ENCODE peak calls at places on chromosome 11, in eight cellular contexts. U is breast epithelium, I is upper lobe of left lung, T is ovary, P is heart left ventricle, F is esophagus squamous epithelium, Z is suprapubic skin, M is H1. S is an unnamed sample.

GRCh38 chr11:111715142-111715816 is 50.9 kb downstream of the PPP2R1B start:
- DNase-seq in M (no peak), F (no peak), U (no peak), T (no peak), Z (no peak), P (no peak), I (no peak), S (no peak)

GRCh38 chr11:134555510-134555909 is 143.5 kb upstream of the B3GAT1 start:
- DNase-seq in U (no peak), T (no peak), F (no peak), Z (no peak), M (peak; percentile 4), I (no peak), P (no peak), S (no peak)

GRCh38 chr11:12840871-12841516 is 166.8 kb downstream of the TEAD1 start:
- DNase-seq in U (no peak), M (no peak), F (no peak), Z (no peak), P (no peak), I (no peak), T (no peak), S (no peak)

GRCh38 chr11:30579348-30579747 is 6.8 kb downstream of the MPPED2 start:
- DNase-seq in F (no peak), I (no peak), P (no peak), T (no peak), U (no peak), Z (no peak), M (no peak), S (no peak)

GRCh38 chr11:71210861-71211260 is 41.5 kb downstream of the SHANK2 start:
- DNase-seq in P (no peak), Z (no peak), I (no peak), M (no peak), U (peak; percentile 39), T (no peak), F (no peak), S (peak; percentile 63)

GRCh38 chr11:82927264-82927880 is 25.8 kb downstream of the DDIAS start:
- DNase-seq in Z (no peak), M (no peak), U (no peak), P (no peak), T (no peak), F (no peak), I (no peak), S (no peak)

GRCh38 chr11:97856666-97857065 is 1164.1 kb upstream of the CNTN5 start:
- DNase-seq in P (no peak), F (no peak), M (peak; percentile 46), Z (no peak), U (no peak), I (no peak), T (no peak), S (no peak)

GRCh38 chr11:25766332-25767015 is 565.5 kb upstream of the ANO3 start:
- DNase-seq in T (no peak), F (no peak), P (no peak), U (no peak), I (no peak), M (no peak), Z (no peak), S (no peak)

GRCh38 chr11:44404736-44405395 is 94.9 kb upstream of the ALX4 start:
- DNase-seq in Z (peak; percentile 4), I (no peak), F (no peak), U (no peak), P (no peak), T (no peak), M (no peak), S (no peak)

GRCh38 chr11:3995949-3996554 is 98.5 kb upstream of the RRM1 start:
- DNase-seq in Z (no peak), U (no peak), T (no peak), M (no peak), P (no peak), I (no peak), F (no peak), S (no peak)

GRCh38 chr11:100525635-100526034 is 161.5 kb upstream of the ARHGAP42 start:
- DNase-seq in M (peak; percentile 78), U (no peak), T (no peak), I (no peak), P (no peak), F (no peak), Z (no peak), S (no peak)

GRCh38 chr11:126188332-126189108 is 22.9 kb downstream of the RPUSD4 start:
- DNase-seq in I (no peak), Z (no peak), T (no peak), U (no peak), M (no peak), F (no peak), P (no peak), S (no peak)

GRCh38 chr11:96134622-96135021 is 208.4 kb downstream of the MAML2 start:
- DNase-seq in U (no peak), I (no peak), T (no peak), M (no peak), F (no peak), Z (no peak), P (no peak), S (no peak)

DNA sequence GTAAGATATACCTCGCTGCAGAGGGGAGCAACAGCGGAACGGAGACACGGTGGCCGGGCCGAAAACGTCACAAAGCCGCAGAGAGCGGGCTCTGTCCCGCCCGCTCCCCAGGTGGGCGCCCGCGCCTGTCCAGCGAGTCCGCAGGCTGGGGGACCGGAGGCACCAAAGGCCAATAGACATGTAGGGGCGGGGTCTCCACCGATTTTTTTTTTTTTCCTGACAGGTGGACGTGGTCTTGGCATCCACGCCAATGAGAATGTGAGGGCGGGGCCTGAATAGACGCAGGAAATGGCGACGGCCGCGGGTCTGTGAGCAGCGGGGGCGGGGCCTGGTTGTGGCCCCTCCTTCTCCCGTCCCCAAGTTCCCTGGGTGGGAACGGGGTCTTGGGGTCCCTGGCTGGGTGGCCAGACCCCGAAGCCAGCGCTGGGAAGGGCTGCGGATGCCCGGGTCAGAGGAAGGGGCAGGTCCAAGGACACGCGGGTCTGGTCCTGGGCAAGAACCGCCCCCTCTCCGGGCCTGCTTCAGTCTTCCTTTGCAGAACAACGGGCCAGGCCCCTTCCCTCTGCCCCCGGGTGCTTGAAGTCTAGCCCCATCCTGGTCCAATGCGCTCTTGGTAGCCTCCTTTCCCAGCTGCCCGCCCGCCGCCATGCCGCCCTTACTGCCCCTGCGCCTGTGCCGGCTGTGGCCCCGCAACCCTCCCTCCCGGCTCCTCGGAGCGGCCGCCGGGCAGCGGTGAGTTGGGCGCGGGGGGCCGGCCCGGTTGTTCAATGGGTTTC is at the start of gene DNAJC4:
- DNase-seq in Z (peak; percentile 95), F (peak; percentile 76), T (peak; percentile 94), I (peak; percentile 94), U (peak; percentile 90), P (peak; percentile 94), M (peak; percentile 96), S (peak; percentile 96)
- TF ChIP-seq POLR2A in Z (no peak), F (peak; percentile 57), T (peak; percentile 59), I (peak; percentile 49), U (no peak), P (peak; percentile 57), M (peak; percentile 63), S (peak; percentile 27)

GRCh38 chr11:20032127-20032526 is 128.1 kb downstream of the DBX1 start:
- DNase-seq in F (no peak), P (no peak), T (no peak), I (no peak), M (no peak), Z (no peak), U (no peak), S (no peak)

GRCh38 chr11:20035375-20035700 is 124.9 kb downstream of the DBX1 start:
- DNase-seq in P (no peak), M (no peak), I (no peak), U (no peak), Z (no peak), F (no peak), T (no peak), S (no peak)

GRCh38 chr11:20032577-20033265 is 127.6 kb downstream of the DBX1 start:
- DNase-seq in U (no peak), T (no peak), F (no peak), I (no peak), P (no peak), M (no peak), Z (no peak), S (no peak)

GRCh38 chr11:20034941-20035340 is 125.3 kb downstream of the DBX1 start:
- DNase-seq in Z (no peak), I (no peak), P (no peak), M (no peak), F (no peak), T (no peak), U (no peak), S (no peak)

DNA sequence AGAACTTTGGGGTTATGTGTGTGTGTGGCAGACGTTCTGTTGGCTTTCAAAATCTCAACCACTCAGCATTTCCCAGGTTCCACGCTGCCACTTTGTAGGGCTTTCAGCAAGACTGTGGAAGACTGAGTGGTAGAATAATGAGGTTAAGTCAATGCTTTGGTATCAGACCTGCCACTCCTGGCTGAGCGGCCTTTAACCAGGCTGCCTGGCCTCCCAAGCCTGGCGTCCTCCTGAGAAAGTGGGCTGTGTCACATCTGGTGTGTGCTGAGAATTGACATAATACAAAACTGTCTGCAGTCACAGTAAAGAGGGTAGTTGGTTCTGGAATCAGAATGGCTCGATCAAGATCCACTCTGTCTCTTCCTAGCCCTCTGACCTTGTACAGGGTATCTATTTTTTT is 126.5 kb downstream of the DBX1 start:
- DNase-seq in T (no peak), Z (no peak), M (no peak), U (no peak), I (no peak), F (no peak), P (no peak), S (no peak)
- H3K27ac ChIP-seq in T (no peak overlapping the region), Z (no peak overlapping the region), M (no peak overlapping the region), U (no peak overlapping the region), I (no peak overlapping the region), F (no peak overlapping the region), P (no peak overlapping the region), S (no peak overlapping the region)

GRCh38 chr11:78161346-78161745 is 21.9 kb upstream of the ALG8 start:
- DNase-seq in I (no peak), M (no peak), P (no peak), U (no peak), F (no peak), Z (no peak), T (peak; percentile 25), S (no peak)
- TF ChIP-seq POLR2A in I (no peak), M (no peak), P (no peak), U (no peak), F (no peak), Z (no peak), T (no peak), S (no peak)

GRCh38 chr11:117097567-117098268 is 510 bp downstream of the SIK3 start:
- DNase-seq in Z (peak; percentile 83), T (no peak), P (peak; percentile 62), I (peak; percentile 94), U (peak; percentile 58), F (no peak), M (peak; percentile 74), S (peak; percentile 77)

GRCh38 chr11:117096973-117097566 is 1.2 kb downstream of the SIK3 start:
- DNase-seq in M (no peak), Z (no peak), U (no peak), F (no peak), P (no peak), T (no peak), I (no peak), S (no peak)

GRCh38 chr11:117094776-117095175 is 3.5 kb downstream of the SIK3 start:
- DNase-seq in T (no peak), P (no peak), F (no peak), I (no peak), Z (no peak), U (no peak), M (no peak), S (no peak)

GRCh38 chr11:117096140-117096972 is 1.9 kb downstream of the SIK3 start:
- DNase-seq in M (peak; percentile 51), T (no peak), I (no peak), P (no peak), Z (no peak), U (no peak), F (no peak), S (no peak)

GRCh38 chr11:117095301-117096139 is 2.7 kb downstream of the SIK3 start:
- DNase-seq in M (no peak), I (no peak), F (no peak), Z (no peak), U (no peak), T (no peak), P (no peak), S (no peak)
- H3K27ac ChIP-seq in M (no peak overlapping the region), I (peak overlapping the region; percentile 95), F (no peak overlapping the region), Z (peak overlapping the region; percentile 97), U (peak overlapping the region; percentile 99), T (no peak overlapping the region), P (peak overlapping the region; percentile 94), S (peak overlapping the region; percentile 99)

S was measured in sigmoid colon.